ENCODE peak calls at places on chromosome 19, in four cellular contexts. S, B, G and X are unnamed samples.
A peak's percentile ranks its signal among the peaks of the same experiment; 100 is the strongest.

GRCh38 chr19:56660381-56661105 is 11.0 kb downstream of the ZNF835 start:
- DNase-seq in S (no peak), B (no peak), G (no peak), X (no peak)

GRCh38 chr19:13881692-13882418 is 4.9 kb downstream of the NANOS3 start:
- DNase-seq in S (no peak), B (no peak), G (no peak), X (peak; percentile 47)

GRCh38 chr19:32129141-32129540 is 216.3 kb upstream of the ZNF507 start:
- DNase-seq in S (no peak), B (no peak), G (no peak), X (no peak)

GRCh38 chr19:5154129-5154798 is 185.4 kb downstream of the KDM4B start:
- DNase-seq in S (no peak), B (no peak), G (no peak), X (no peak)

GRCh38 chr19:7916137-7916907 is 1.7 kb downstream of the TGFBR3L start:
- DNase-seq in S (no peak), B (no peak), G (no peak), X (peak; percentile 62)

GRCh38 chr19:54549224-54549623 is 24.4 kb upstream of the LILRA2 start:
- DNase-seq in S (no peak), B (no peak), G (no peak), X (no peak)

GRCh38 chr19:39315933-39316332 is 4.7 kb downstream of the LRFN1 start:
- DNase-seq in S (no peak), B (no peak), G (no peak), X (no peak)

GRCh38 chr19:2405256-2405655 is 22.1 kb downstream of the TIMM13 start:
- DNase-seq in S (no peak), B (no peak), G (no peak), X (no peak)

GRCh38 chr19:1699998-1700732 is 47.8 kb upstream of the TCF3 start:
- DNase-seq in S (no peak), B (no peak), G (no peak), X (no peak)

GRCh38 chr19:41016488-41017071 is 25.5 kb downstream of the CYP2B6 start:
- DNase-seq in S (no peak), B (no peak), G (no peak), X (no peak)

GRCh38 chr19:35519291-35519690 is 5.8 kb upstream of the DMKN start:
- DNase-seq in S (no peak), B (no peak), G (no peak), X (no peak)

GRCh38 chr19:31220540-31220939 is 128.7 kb downstream of the TSHZ3 start:
- DNase-seq in S (no peak), B (no peak), G (no peak), X (peak; percentile 36)

GRCh38 chr19:50555447-50556235 is 12.6 kb downstream of the LRRC4B start:
- DNase-seq in S (no peak), B (no peak), G (no peak), X (no peak)

GRCh38 chr19:19672816-19673215 is 4.2 kb downstream of the ZNF101 start:
- DNase-seq in S (no peak), B (no peak), G (no peak), X (no peak)

GRCh38 chr19:29201849-29202248 is 11.1 kb downstream of the UQCRFS1 start:
- DNase-seq in S (no peak), B (no peak), G (no peak), X (no peak)

GRCh38 chr19:35216833-35217707 is 11.5 kb downstream of the FAM187B start:
- DNase-seq in S (no peak), B (no peak), G (no peak), X (peak; percentile 40)

GRCh38 chr19:32201661-32202060 is 143.7 kb upstream of the ZNF507 start:
- DNase-seq in S (no peak), B (no peak), G (peak; percentile 26), X (no peak)

GRCh38 chr19:36528921-36529518 is 949 bp upstream of the ZNF260 start:
- DNase-seq in S (no peak), B (no peak), G (no peak), X (no peak)

GRCh38 chr19:58097783-58098681 is at the start of gene ZSCAN18:
- DNase-seq in S (peak; percentile 100), B (peak; percentile 69), G (peak; percentile 98), X (peak; percentile 99)

GRCh38 chr19:4057913-4058695 is 8.6 kb downstream of the ZBTB7A start:
- DNase-seq in S (no peak), B (no peak), G (peak; percentile 92), X (no peak)

GRCh38 chr19:43315851-43316250 is 37.6 kb upstream of the CD177 start:
- DNase-seq in S (no peak), B (no peak), G (no peak), X (no peak)

GRCh38 chr19:2047449-2048103 is 3.5 kb downstream of the MKNK2 start:
- DNase-seq in S (no peak), B (no peak), G (no peak), X (no peak)

GRCh38 chr19:53801257-53801656 is 22.9 kb downstream of the NLRP12 start:
- DNase-seq in S (no peak), B (no peak), G (no peak), X (no peak)

GRCh38 chr19:46741447-46741846 is 4.4 kb upstream of the FKRP start:
- DNase-seq in S (no peak), B (no peak), G (no peak), X (no peak)

GRCh38 chr19:30649934-30650614 is 277.9 kb downstream of the ZNF536 start:
- DNase-seq in S (peak; percentile 50), B (no peak), G (no peak), X (no peak)

GRCh38 chr19:47658431-47659383 is 49.8 kb downstream of the BICRA start:
- DNase-seq in S (no peak), B (no peak), G (no peak), X (no peak)

GRCh38 chr19:45139286-45140143 is 21.3 kb downstream of the NKPD1 start:
- DNase-seq in S (no peak), B (no peak), G (no peak), X (peak; percentile 20)

GRCh38 chr19:45138303-45138751 is 22.5 kb downstream of the NKPD1 start:
- DNase-seq in S (no peak), B (no peak), G (no peak), X (no peak)

GRCh38 chr19:45135176-45135575 is 25.6 kb downstream of the NKPD1 start:
- DNase-seq in S (no peak), B (no peak), G (no peak), X (no peak)

GRCh38 chr19:45137179-45137761 is 23.5 kb downstream of the NKPD1 start:
- DNase-seq in S (no peak), B (no peak), G (no peak), X (peak; percentile 4)

GRCh38 chr19:45136507-45137178 is 24.1 kb downstream of the NKPD1 start:
- DNase-seq in S (no peak), B (no peak), G (no peak), X (no peak)
- H3K4me3 ChIP-seq in S (no peak overlapping the region), B (no peak overlapping the region), G (no peak overlapping the region), X (no peak overlapping the region)

GRCh38 chr19:18269336-18269735 is 4.9 kb downstream of the IQCN start:
- DNase-seq in S (no peak), B (no peak), G (no peak), X (no peak)
- H3K27ac ChIP-seq in S (no peak overlapping the region), B (no peak overlapping the region), G (no peak overlapping the region), X (no peak overlapping the region)

GRCh38 chr19:48991011-48991609 is 2.0 kb downstream of the GYS1 start:
- DNase-seq in S (no peak), B (no peak), G (no peak), X (no peak)
- H3K4me3 ChIP-seq in S (peak overlapping the region; percentile 60), B (peak overlapping the region; percentile 83), G (no peak overlapping the region), X (no peak overlapping the region)

GRCh38 chr19:11378319-11379189 is 4.1 kb downstream of the SWSAP1 start:
- DNase-seq in S (peak; percentile 39), B (no peak), G (no peak), X (no peak)
- H3K27ac ChIP-seq in S (no peak overlapping the region), B (peak overlapping the region; percentile 73), G (peak overlapping the region; percentile 26), X (no peak overlapping the region)

DNA sequence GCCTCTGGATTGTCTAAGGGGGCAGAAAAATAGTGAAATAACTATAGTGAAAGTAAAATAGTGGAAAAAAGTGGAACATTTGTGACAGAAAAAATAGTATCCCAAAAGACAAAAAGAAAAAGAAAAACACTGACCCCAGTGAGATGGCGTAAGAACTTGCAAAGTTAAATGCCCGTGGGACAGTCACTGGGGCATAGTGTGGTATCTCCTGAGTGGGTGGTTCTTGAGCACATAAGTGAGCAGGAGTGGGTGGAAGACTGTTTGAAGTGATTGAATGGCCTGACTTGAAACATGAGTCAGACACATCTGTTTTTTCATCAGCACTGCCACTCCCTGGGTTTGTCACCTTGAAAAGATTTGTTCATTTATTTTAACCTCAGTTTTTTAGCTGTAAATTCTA is 2.5 kb downstream of the ZNF430 start:
- DNase-seq in S (no peak), B (no peak), G (no peak), X (no peak)
- H3K4me3 ChIP-seq in S (no peak overlapping the region), B (no peak overlapping the region), G (no peak overlapping the region), X (no peak overlapping the region)

GRCh38 chr19:15250635-15250993 is 18.4 kb upstream of the EPHX3 start:
- DNase-seq in S (no peak), B (no peak), G (no peak), X (no peak)
- H3K27ac ChIP-seq in S (no peak overlapping the region), B (peak overlapping the region; percentile 90), G (peak overlapping the region; percentile 85), X (no peak overlapping the region)

GRCh38 chr19:12764698-12765097 is 10.7 kb downstream of the HOOK2 start:
- DNase-seq in S (no peak), B (no peak), G (no peak), X (no peak)

GRCh38 chr19:12767150-12767549 is 8.2 kb downstream of the HOOK2 start:
- DNase-seq in S (no peak), B (no peak), G (no peak), X (no peak)

GRCh38 chr19:12767666-12768065 is 7.7 kb downstream of the HOOK2 start:
- DNase-seq in S (no peak), B (no peak), G (no peak), X (no peak)

GRCh38 chr19:12763100-12763499 is 11.5 kb downstream of the BEST2 start:
- DNase-seq in S (no peak), B (no peak), G (no peak), X (no peak)

GRCh38 chr19:12766051-12766521 is 9.3 kb downstream of the HOOK2 start:
- DNase-seq in S (no peak), B (no peak), G (peak; percentile 88), X (peak; percentile 63)
- H3K4me3 ChIP-seq in S (peak overlapping the region; percentile 48), B (peak overlapping the region; percentile 69), G (no peak overlapping the region), X (no peak overlapping the region)

GRCh38 chr19:18173572-18174294 is at the start of gene IFI30:
- DNase-seq in S (no peak), B (peak; percentile 55), G (peak; percentile 89), X (peak; percentile 51)
- H3K27ac ChIP-seq in S (no peak within 1 kb of the TSS), B (peak within 1 kb of the TSS; percentile 71), G (peak within 1 kb of the TSS; percentile 86), X (peak within 1 kb of the TSS; percentile 62)